ENCODE peak calls at places on chromosome 5, in seven cellular contexts. W is CD8-positive, alpha-beta T cell; Y is A549; S is adrenal gland; T is heart right ventricle; U is Peyer's patch; N is tibial nerve. I is an unnamed sample.
A peak's percentile ranks its signal among the peaks of the same experiment; 100 is the strongest.

GRCh38 chr5:107652839-107653607 is 17.7 kb downstream of the EFNA5 start:
- DNase-seq in W (no peak), Y (no peak), S (no peak), T (no peak), U (no peak), N (no peak), I (no peak)

GRCh38 chr5:53167836-53168235 is 58.3 kb upstream of the MOCS2 start:
- DNase-seq in W (no peak), Y (no peak), S (peak; percentile 25), T (peak; percentile 15), U (no peak), N (peak; percentile 54), I (no peak)

GRCh38 chr5:176609724-176610429 is at the start of gene GPRIN1:
- DNase-seq in W (peak; percentile 40), Y (peak; percentile 78), S (peak; percentile 49), T (peak; percentile 66), U (peak; percentile 39), N (no peak), I (peak; percentile 57)

GRCh38 chr5:4625206-4625896 is 514.8 kb upstream of the ADAMTS16 start:
- DNase-seq in W (no peak), Y (no peak), S (no peak), T (no peak), U (no peak), N (no peak), I (no peak)

GRCh38 chr5:117454716-117455212 is 880.1 kb upstream of the SEMA6A start:
- DNase-seq in W (no peak), Y (peak; percentile 2), S (peak; percentile 12), T (no peak), U (peak; percentile 18), N (peak; percentile 41), I (peak; percentile 51)

GRCh38 chr5:22896155-22896554 is 43.0 kb upstream of the CDH12 start:
- DNase-seq in W (no peak), Y (no peak), S (no peak), T (no peak), U (no peak), N (no peak), I (no peak)

GRCh38 chr5:136149891-136150290 is 17.2 kb downstream of the SMAD5 start:
- DNase-seq in W (no peak), Y (no peak), S (no peak), T (no peak), U (no peak), N (no peak), I (no peak)

GRCh38 chr5:176700239-176700847 is 53.1 kb downstream of the TSPAN17 start:
- DNase-seq in W (no peak), Y (peak; percentile 34), S (no peak), T (no peak), U (no peak), N (no peak), I (no peak)

GRCh38 chr5:150245111-150245789 is 44.3 kb downstream of the CAMK2A start:
- DNase-seq in W (no peak), Y (no peak), S (peak; percentile 26), T (peak; percentile 73), U (no peak), N (no peak), I (no peak)

GRCh38 chr5:43039468-43040286 is 442 bp downstream of the ANXA2R start:
- DNase-seq in W (peak; percentile 58), Y (peak; percentile 58), S (peak; percentile 67), T (peak; percentile 71), U (peak; percentile 74), N (peak; percentile 48), I (peak; percentile 80)

GRCh38 chr5:112691758-112692157 is 45.9 kb upstream of the APC start:
- DNase-seq in W (no peak), Y (peak; percentile 38), S (no peak), T (no peak), U (no peak), N (no peak), I (no peak)

GRCh38 chr5:110267714-110268113 is 458.8 kb downstream of the TMEM232 start:
- DNase-seq in W (no peak), Y (no peak), S (no peak), T (no peak), U (no peak), N (no peak), I (no peak)

GRCh38 chr5:132777209-132778069 is at the start of gene SEPTIN8:
- DNase-seq in W (peak; percentile 7), Y (peak; percentile 70), S (peak; percentile 45), T (peak; percentile 67), U (no peak), N (no peak), I (peak; percentile 59)

GRCh38 chr5:96218653-96219052 is 214.4 kb downstream of the PCSK1 start:
- DNase-seq in W (no peak), Y (no peak), S (no peak), T (no peak), U (no peak), N (no peak), I (no peak)

GRCh38 chr5:65801332-65801731 is 79.3 kb downstream of the NLN start:
- DNase-seq in W (no peak), Y (no peak), S (no peak), T (no peak), U (no peak), N (no peak), I (no peak)

GRCh38 chr5:133307275-133307674 is 255.5 kb downstream of the HSPA4 start:
- DNase-seq in W (no peak), Y (no peak), S (no peak), T (no peak), U (no peak), N (no peak), I (no peak)

GRCh38 chr5:179115307-179115706 is 55.1 kb downstream of the ZNF354C start:
- DNase-seq in W (no peak), Y (no peak), S (no peak), T (no peak), U (no peak), N (no peak), I (peak; percentile 10)
- H3K4me3 ChIP-seq in W (no peak overlapping the region), Y (no peak overlapping the region), S (no peak overlapping the region), T (no peak overlapping the region), U (no peak overlapping the region), N (no peak overlapping the region), I (no peak overlapping the region)

GRCh38 chr5:55062039-55062779 is 38.2 kb downstream of the GZMK start:
- DNase-seq in W (peak; percentile 29), Y (no peak), S (no peak), T (no peak), U (peak; percentile 17), N (no peak), I (no peak)
- H3K27ac ChIP-seq in W (peak overlapping the region; percentile 19), Y (no peak overlapping the region), S (no peak overlapping the region), T (peak overlapping the region; percentile 61), U (peak overlapping the region; percentile 46), N (no peak overlapping the region), I (no peak overlapping the region)

DNA sequence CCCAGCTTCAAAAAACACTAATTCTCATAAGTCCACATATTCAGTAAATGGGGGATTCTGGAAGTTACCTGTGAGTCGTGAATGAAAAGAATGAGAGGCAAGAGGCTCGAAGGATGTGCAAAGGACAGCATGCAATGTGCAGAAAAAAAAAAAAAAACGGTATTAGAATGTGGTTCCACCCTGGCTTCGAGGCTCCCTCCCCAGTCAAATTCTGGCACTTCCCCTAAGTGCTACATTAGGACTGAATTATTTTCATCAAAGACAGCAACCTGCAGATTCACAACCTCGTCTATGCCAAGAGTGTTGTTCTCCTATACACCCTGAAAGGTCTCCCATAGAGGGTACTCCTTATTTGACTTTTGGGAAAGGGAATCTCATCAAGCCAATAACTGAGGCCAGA is 16.5 kb downstream of the CAPSL start:
- DNase-seq in W (no peak), Y (no peak), S (no peak), T (no peak), U (no peak), N (no peak), I (no peak)
- TF ChIP-seq CTCF in W (peak; percentile 20), Y (no peak), S (no peak), T (no peak), U (no peak), N (no peak), I (no peak)

GRCh38 chr5:166977916-166978434 is 1313.5 kb upstream of the WWC1 start:
- DNase-seq in W (no peak), Y (no peak), S (no peak), T (no peak), U (no peak), N (no peak), I (no peak)
- H3K4me3 ChIP-seq in W (no peak overlapping the region), Y (no peak overlapping the region), S (no peak overlapping the region), T (no peak overlapping the region), U (peak overlapping the region; percentile 32), N (peak overlapping the region; percentile 46), I (peak overlapping the region; percentile 47)

GRCh38 chr5:172687983-172688734 is 47.1 kb downstream of the NEURL1B start:
- DNase-seq in W (no peak), Y (no peak), S (no peak), T (no peak), U (no peak), N (no peak), I (no peak)
- H3K27ac ChIP-seq in W (no peak overlapping the region), Y (no peak overlapping the region), S (peak overlapping the region; percentile 51), T (peak overlapping the region; percentile 44), U (peak overlapping the region; percentile 74), N (peak overlapping the region; percentile 76), I (peak overlapping the region; percentile 53)

GRCh38 chr5:159286420-159287035 is 23.4 kb downstream of the UBLCP1 start:
- DNase-seq in W (no peak), Y (no peak), S (no peak), T (no peak), U (no peak), N (no peak), I (no peak)
- TF ChIP-seq CTCF in W (peak; percentile 53), Y (peak; percentile 61), S (peak; percentile 51), T (peak; percentile 32), U (peak; percentile 46), N (peak; percentile 28), I (peak; percentile 42)

DNA sequence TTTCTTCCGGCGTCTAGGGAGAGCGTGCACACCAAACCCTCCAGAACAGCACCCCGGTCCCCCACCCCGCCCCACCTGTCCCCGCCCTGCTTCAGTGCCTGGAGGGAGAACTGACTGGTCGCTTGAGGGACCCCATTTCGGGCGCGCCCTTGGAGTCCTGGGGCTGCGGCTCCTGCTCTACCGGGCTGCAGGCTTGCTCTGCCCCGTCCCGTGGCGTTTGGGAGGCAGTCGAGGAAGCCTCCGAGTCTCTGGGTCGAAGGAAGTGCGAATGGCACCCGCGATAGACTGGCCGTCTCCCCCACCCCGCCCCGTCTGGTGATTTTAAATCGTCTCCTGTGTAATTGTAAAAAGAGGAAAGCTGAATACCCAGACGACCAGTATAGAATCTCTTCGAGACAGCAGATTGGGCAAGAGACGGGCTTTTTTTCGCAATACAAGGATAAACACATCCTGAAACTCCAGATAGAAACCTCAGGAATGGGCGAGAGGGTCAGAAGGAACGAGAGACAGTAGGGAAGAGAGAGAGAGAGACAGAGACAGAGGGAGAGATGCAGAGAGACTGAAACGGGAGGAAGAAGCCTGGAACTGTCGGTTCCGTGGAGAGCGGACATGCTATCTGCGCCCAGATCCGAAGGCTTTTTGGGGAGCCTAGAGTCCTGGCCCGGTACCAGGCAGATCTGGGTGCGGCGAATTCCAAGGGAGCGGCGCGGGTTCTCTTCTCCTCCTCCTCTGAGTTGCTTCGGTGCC is 9.9 kb downstream of the PRDM6 start:
- DNase-seq in W (no peak), Y (no peak), S (no peak), T (no peak), U (no peak), N (no peak), I (no peak)
- H3K4me3 ChIP-seq in W (no peak overlapping the region), Y (peak overlapping the region; percentile 59), S (no peak overlapping the region), T (no peak overlapping the region), U (no peak overlapping the region), N (no peak overlapping the region), I (peak overlapping the region; percentile 36)

GRCh38 chr5:119515192-119515591 is 62.9 kb downstream of the HSD17B4 start:
- DNase-seq in W (no peak), Y (no peak), S (no peak), T (no peak), U (no peak), N (no peak), I (no peak)
- H3K27ac ChIP-seq in W (no peak overlapping the region), Y (no peak overlapping the region), S (no peak overlapping the region), T (no peak overlapping the region), U (no peak overlapping the region), N (no peak overlapping the region), I (no peak overlapping the region)

I was measured in lower lobe of right lung.